ENCODE peak calls at places on chromosomes 11 and 22, in eight cellular contexts. J is B cell; S is Calu3; R is amygdala; E is CD8-positive, alpha-beta T cell; Z is central memory CD8-positive, alpha-beta T cell; F is fibroblast of the aortic adventitia; I is AG04450. Q is an unnamed sample.

GRCh38 chr22:48320671-48321515 is 1506.8 kb downstream of the BRD1 start:
- DNase-seq in E (no peak), R (no peak), J (no peak), F (no peak), S (no peak), I (no peak), Z (no peak), Q (no peak)

GRCh38 chr11:69799582-69799981 is 19.6 kb downstream of the FGF3 start:
- DNase-seq in J (no peak), E (no peak), R (no peak), F (peak), S (peak), I (no peak), Z (no peak), Q (no peak)

GRCh38 chr22:48823941-48824340 is 1003.7 kb downstream of the BRD1 start:
- DNase-seq in E (no peak), I (no peak), R (no peak), Z (no peak), J (no peak), S (no peak), F (no peak), Q (no peak)

GRCh38 chr11:47980907-47981621 is 705 bp downstream of the PTPRJ start:
- DNase-seq in E (no peak), F (no peak), I (no peak), S (peak), J (peak), R (peak), Z (no peak), Q (no peak)

GRCh38 chr11:45652781-45653180 is 12.6 kb downstream of the CHST1 start:
- DNase-seq in I (no peak), R (no peak), S (no peak), F (peak), Z (no peak), E (peak), J (no peak), Q (no peak)

GRCh38 chr11:113778111-113778910 is 1.3 kb upstream of the CLDN25 start:
- DNase-seq in E (no peak), R (peak), I (no peak), Z (no peak), S (peak), J (no peak), F (peak), Q (no peak)

GRCh38 chr11:75440960-75441803 is 8.2 kb upstream of the KLHL35 start:
- DNase-seq in E (no peak), Z (no peak), I (no peak), F (no peak), R (no peak), S (no peak), J (no peak), Q (no peak)

GRCh38 chr11:59223611-59224010 is 10.9 kb upstream of the MPEG1 start:
- DNase-seq in R (no peak), I (no peak), E (no peak), S (no peak), J (no peak), Z (no peak), F (no peak), Q (no peak)

GRCh38 chr22:49084203-49084602 is 743.5 kb downstream of the BRD1 start:
- DNase-seq in I (no peak), E (no peak), S (no peak), Z (no peak), R (no peak), F (no peak), J (no peak), Q (no peak)

GRCh38 chr11:839875-840617 is 2.3 kb downstream of the POLR2L start:
- DNase-seq in S (no peak), I (no peak), Z (no peak), E (no peak), J (no peak), R (no peak), F (no peak), Q (no peak)

GRCh38 chr11:8273281-8273680 is 9.6 kb upstream of the LMO1 start:
- DNase-seq in I (no peak), Z (no peak), F (peak), E (no peak), R (no peak), S (no peak), J (no peak), Q (no peak)

GRCh38 chr11:82927264-82927880 is 25.8 kb downstream of the DDIAS start:
- DNase-seq in I (peak), Z (peak), E (no peak), J (peak), S (peak), F (peak), R (no peak), Q (peak)

GRCh38 chr11:7904910-7905309 is 26.2 kb downstream of the OR10A6 start:
- DNase-seq in Z (no peak), R (no peak), F (peak), J (no peak), S (no peak), E (no peak), I (peak), Q (no peak)

GRCh38 chr22:36464715-36465231 is 16.7 kb downstream of the TXN2 start:
- DNase-seq in R (no peak), Z (no peak), F (no peak), J (no peak), S (no peak), E (no peak), I (no peak), Q (no peak)

GRCh38 chr22:46666577-46667244 is 46.5 kb downstream of the GRAMD4 start:
- DNase-seq in F (no peak), E (no peak), I (no peak), J (no peak), R (no peak), Z (no peak), S (no peak), Q (no peak)

GRCh38 chr11:34387653-34388052 is 29.8 kb upstream of the ABTB2 start:
- DNase-seq in F (no peak), Z (no peak), S (no peak), I (no peak), J (no peak), R (no peak), E (no peak), Q (no peak)

GRCh38 chr11:117468888-117469287 is 141.2 kb downstream of the CEP164 start:
- DNase-seq in E (no peak), F (no peak), I (no peak), Z (no peak), R (no peak), J (no peak), S (no peak), Q (no peak)

GRCh38 chr11:65915821-65916251 is 3.0 kb downstream of the C11orf68 start:
- DNase-seq in E (no peak), S (peak), I (peak), F (peak), J (no peak), Z (no peak), R (no peak), Q (peak)

GRCh38 chr11:66996609-66997273 is 21.6 kb downstream of the C11orf86 start:
- DNase-seq in S (no peak), I (peak), J (no peak), Z (no peak), F (peak), E (no peak), R (no peak), Q (no peak)

GRCh38 chr11:59182457-59183151 is 10.7 kb downstream of the DTX4 start:
- DNase-seq in I (no peak), F (no peak), Z (no peak), S (peak), J (peak), R (no peak), E (no peak), Q (no peak)

GRCh38 chr11:697811-698311 is 2.2 kb downstream of the TMEM80 start:
- DNase-seq in E (no peak), I (no peak), J (no peak), F (peak), Z (no peak), S (no peak), R (no peak), Q (no peak)

GRCh38 chr11:72343159-72343756 is 91.1 kb downstream of the CLPB start:
- DNase-seq in I (no peak), E (no peak), F (no peak), Z (no peak), R (no peak), J (no peak), S (no peak), Q (no peak)

GRCh38 chr11:4111834-4112233 is 17.2 kb downstream of the RRM1 start:
- DNase-seq in Z (no peak), R (no peak), E (no peak), I (no peak), S (no peak), F (no peak), J (no peak), Q (no peak)

GRCh38 chr11:119533931-119534694 is 111.1 kb upstream of the THY1 start:
- DNase-seq in I (peak), E (peak), R (peak), S (peak), Z (no peak), J (peak), F (peak), Q (peak)

GRCh38 chr22:40534379-40535188 is 101.9 kb downstream of the MRTFA start:
- DNase-seq in S (no peak), I (no peak), R (no peak), J (no peak), Z (no peak), F (peak), E (no peak), Q (no peak)

GRCh38 chr22:35150163-35151107 is 84.5 kb downstream of the ISX start:
- DNase-seq in S (peak), E (peak), I (no peak), F (peak), Z (peak), J (peak), R (peak), Q (peak)

GRCh38 chr11:126148317-126148716 is 63.1 kb downstream of the RPUSD4 start:
- DNase-seq in E (no peak), J (no peak), Z (no peak), R (no peak), I (no peak), F (no peak), S (no peak), Q (no peak)

Q was measured in Panc1.